ENCODE peak calls at places on chromosomes 6 and 20, in six cellular contexts. J, D, K, T, H and U are unnamed samples.

GRCh38 chr20:38114353-38114791 is 50.7 kb downstream of the TGM2 start:
- DNase-seq in K (no peak), H (no peak), J (no peak), D (no peak), T (no peak), U (no peak)

GRCh38 chr6:136250686-136251008 is 536 bp upstream of the MTFR2 start:
- DNase-seq in K (peak), J (no peak), T (no peak), D (no peak), H (no peak), U (no peak)

GRCh38 chr6:156449128-156449527 is 328.1 kb upstream of the ARID1B start:
- DNase-seq in K (peak), T (no peak), J (no peak), D (no peak), H (no peak), U (no peak)

GRCh38 chr20:58692579-58693225 is at the start of gene NPEPL1:
- DNase-seq in K (peak), J (no peak), H (no peak), D (peak), T (peak), U (peak)

GRCh38 chr6:32148722-32149576 is 2.8 kb downstream of the PRRT1 start:
- DNase-seq in D (no peak), K (peak), T (peak), H (no peak), J (no peak), U (peak)

GRCh38 chr6:107173779-107174178 is 58.5 kb upstream of the BEND3 start:
- DNase-seq in K (no peak), T (no peak), J (no peak), H (no peak), D (no peak), U (no peak)

GRCh38 chr6:132490024-132490423 is 22.9 kb downstream of the STX7 start:
- DNase-seq in T (no peak), J (no peak), K (no peak), D (no peak), H (no peak), U (peak)

GRCh38 chr6:47633141-47633540 is 65.2 kb upstream of the ADGRF4 start:
- DNase-seq in J (no peak), D (no peak), K (peak), T (no peak), H (no peak), U (no peak)

GRCh38 chr6:31915756-31916155 is 11.8 kb upstream of the C2 start:
- DNase-seq in T (no peak), J (no peak), H (no peak), D (no peak), K (no peak), U (no peak)

GRCh38 chr6:157530126-157530525 is 149.1 kb downstream of the ZDHHC14 start:
- DNase-seq in K (no peak), D (no peak), H (no peak), J (no peak), T (no peak), U (no peak)

GRCh38 chr6:159874475-159874874 is 16.3 kb upstream of the MAS1 start:
- DNase-seq in K (no peak), J (no peak), T (no peak), D (no peak), H (no peak), U (no peak)

GRCh38 chr6:31794294-31794865 is 1.2 kb downstream of the VARS1 start:
- DNase-seq in J (no peak), H (no peak), T (no peak), D (no peak), K (no peak), U (no peak)

GRCh38 chr6:35919827-35920751 is 809 bp downstream of the SRPK1 start:
- DNase-seq in D (peak), T (peak), H (no peak), J (no peak), K (peak), U (peak)

GRCh38 chr20:49696594-49696993 is 17.1 kb downstream of the B4GALT5 start:
- DNase-seq in T (no peak), H (no peak), D (no peak), K (peak), J (no peak), U (no peak)

GRCh38 chr20:55446301-55446700 is 559.0 kb downstream of the CBLN4 start:
- DNase-seq in H (no peak), D (no peak), K (peak), T (no peak), J (no peak), U (no peak)

GRCh38 chr6:159042003-159042823 is 2.6 kb downstream of the TAGAP start:
- DNase-seq in K (peak), T (peak), D (peak), J (peak), H (no peak), U (peak)

GRCh38 chr6:52921743-52922142 is 12.2 kb upstream of the GSTA3 start:
- DNase-seq in D (no peak), H (no peak), T (no peak), J (no peak), K (no peak), U (no peak)

GRCh38 chr6:107670792-107671199 is 153.3 kb downstream of the SCML4 start:
- DNase-seq in K (no peak), D (peak), H (no peak), T (no peak), J (no peak), U (peak)

GRCh38 chr6:118509009-118509617 is 39.0 kb upstream of the PLN start:
- DNase-seq in H (no peak), J (peak), K (peak), T (no peak), D (no peak), U (no peak)

GRCh38 chr6:138948780-138949179 is 39.3 kb downstream of the REPS1 start:
- DNase-seq in J (no peak), D (no peak), H (no peak), T (no peak), K (no peak), U (no peak)

GRCh38 chr6:41272591-41273175 is 13.8 kb downstream of the TREM1 start:
- DNase-seq in K (no peak), H (no peak), T (no peak), D (no peak), J (no peak), U (no peak)

GRCh38 chr20:38145094-38146075 is 19.7 kb downstream of the TGM2 start:
- DNase-seq in D (no peak), J (no peak), K (no peak), T (no peak), H (no peak), U (peak)

GRCh38 chr20:56429496-56429895 is 17.4 kb downstream of the CASS4 start:
- DNase-seq in D (no peak), H (peak), K (no peak), J (no peak), T (no peak), U (no peak)

GRCh38 chr20:35055445-35056276 is 36.9 kb downstream of the TRPC4AP start:
- DNase-seq in K (no peak), J (no peak), T (no peak), H (peak), D (no peak), U (no peak)

GRCh38 chr6:160188773-160189172 is 67.2 kb downstream of the SLC22A1 start:
- DNase-seq in D (no peak), K (peak), J (no peak), T (no peak), H (no peak), U (no peak)

GRCh38 chr20:21106171-21106694 is at the start of gene LINC00237:
- DNase-seq in H (no peak), K (no peak), T (no peak), J (no peak), D (no peak), U (no peak)

GRCh38 chr20:13546497-13547131 is 92.1 kb downstream of the TASP1 start:
- DNase-seq in K (peak), D (peak), H (peak), T (peak), J (peak), U (no peak)

GRCh38 chr20:57282691-57283361 is 16.4 kb upstream of the BMP7 start:
- DNase-seq in D (peak), J (no peak), T (no peak), H (no peak), K (no peak), U (no peak)

DNA sequence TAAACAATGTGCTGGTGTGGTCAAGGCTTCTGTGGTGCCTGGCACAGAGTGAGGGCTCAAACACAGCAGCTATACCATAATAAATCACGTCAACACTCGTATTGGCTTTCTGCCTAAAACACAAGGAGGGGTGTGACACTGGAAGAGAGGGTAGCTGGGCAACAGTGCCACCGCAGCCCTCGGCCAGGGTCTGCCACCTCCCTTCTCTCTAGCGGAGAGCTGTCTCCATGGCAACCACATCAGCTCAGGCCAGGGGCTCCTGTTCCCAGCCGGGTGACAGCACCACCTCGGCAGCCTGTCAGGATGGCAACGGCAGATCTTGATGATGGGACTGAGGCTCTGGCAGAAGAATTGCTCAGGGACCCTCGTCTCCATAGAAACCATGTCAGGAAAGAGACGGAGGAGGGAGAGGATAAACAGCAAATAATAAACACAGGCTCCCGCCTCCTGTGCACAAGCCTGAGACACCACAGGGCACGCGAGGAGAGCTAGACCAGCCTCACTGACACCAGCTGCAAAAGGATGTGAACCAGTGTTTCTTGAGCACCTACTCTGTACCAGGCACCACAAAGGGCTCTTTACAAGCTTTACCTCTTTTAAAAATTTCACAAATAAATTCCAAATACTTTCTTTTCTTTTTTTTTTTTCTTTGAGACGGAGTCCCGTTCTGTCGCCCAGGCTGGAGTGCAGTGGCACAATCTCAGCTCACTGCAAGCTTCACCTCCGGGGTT is 50.4 kb upstream of the TLDC2 start:
- DNase-seq in T (no peak), D (peak), H (no peak), K (no peak), J (no peak), U (no peak)
- TF ChIP-seq CTCF in T (no peak), D (no peak), H (no peak), K (no peak), J (no peak), U (no peak)

GRCh38 chr20:62529916-62530642 is 54.3 kb upstream of the GATA5 start:
- DNase-seq in K (no peak), D (no peak), T (no peak), H (no peak), J (no peak), U (no peak)

GRCh38 chr20:62530643-62531032 is 54.8 kb upstream of the GATA5 start:
- DNase-seq in H (no peak), D (no peak), T (no peak), J (no peak), K (no peak), U (no peak)

GRCh38 chr20:62533591-62534495 is 58.0 kb upstream of the GATA5 start:
- DNase-seq in D (no peak), K (no peak), H (no peak), J (no peak), T (no peak), U (no peak)

GRCh38 chr20:62528983-62529891 is 53.4 kb upstream of the GATA5 start:
- DNase-seq in J (no peak), T (no peak), D (no peak), K (no peak), H (no peak), U (no peak)

DNA sequence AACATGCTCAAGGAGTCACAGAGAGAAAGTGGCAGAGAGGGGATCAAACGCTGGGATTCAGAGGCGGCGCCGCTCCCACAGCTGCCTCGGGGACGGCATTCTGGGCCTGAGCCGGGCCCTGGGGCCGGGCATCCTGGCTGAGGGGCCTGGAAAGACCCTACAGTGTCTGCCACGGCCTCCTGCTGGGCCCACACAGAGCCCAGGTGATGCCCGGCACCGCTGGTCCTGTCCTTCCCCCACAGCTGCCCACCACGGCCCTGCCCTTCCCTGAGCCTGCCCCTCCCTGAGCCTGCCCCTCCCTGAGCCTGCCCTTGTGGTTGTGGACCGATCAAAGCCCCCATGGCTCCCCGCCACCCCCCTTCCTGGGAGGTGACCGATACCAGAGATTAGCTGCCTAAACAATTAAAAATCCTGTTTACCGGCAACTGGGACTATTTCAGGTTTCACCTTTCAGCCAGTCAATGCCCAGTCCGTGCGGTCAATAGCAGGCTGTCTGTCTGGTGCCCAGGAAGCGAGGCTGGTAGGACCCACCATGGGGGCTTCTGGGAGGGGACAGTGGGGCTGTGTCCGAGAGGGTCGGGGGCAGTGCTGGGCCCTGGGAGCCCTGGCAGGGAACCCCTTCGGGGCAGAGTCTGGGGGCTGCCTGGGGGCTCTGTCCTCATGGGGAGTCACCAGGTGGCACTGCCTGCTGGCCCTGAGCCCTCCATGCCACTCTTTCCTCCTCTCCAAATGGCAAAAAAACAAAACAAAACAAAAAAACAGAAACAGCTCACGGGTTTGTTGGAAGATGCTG is 55.4 kb upstream of the GATA5 start:
- DNase-seq in H (no peak), K (no peak), J (no peak), T (no peak), D (no peak), U (no peak)
- TF ChIP-seq CTCF in H (no peak), K (no peak), J (no peak), T (no peak), D (no peak), U (no peak)

DNA sequence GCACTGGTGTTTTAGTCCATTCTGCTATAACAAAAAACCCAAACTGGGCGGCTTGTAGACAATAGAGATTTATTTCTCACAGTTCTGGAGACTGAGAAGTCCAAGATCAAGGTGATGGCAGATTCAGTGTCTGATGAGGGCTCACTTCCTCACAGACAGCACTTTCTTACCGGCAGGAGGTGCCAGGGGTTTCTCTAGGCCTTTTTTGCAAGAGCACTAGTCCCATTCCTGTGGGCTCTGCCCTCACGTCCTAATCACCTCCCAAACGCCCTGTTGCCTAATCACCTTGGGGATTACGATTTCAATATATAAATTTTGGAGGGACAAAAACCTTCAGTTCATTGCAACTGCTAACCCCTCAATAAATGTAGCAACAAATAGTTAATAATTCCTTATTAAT is 140.0 kb upstream of the SGK1 start:
- DNase-seq in H (no peak), J (no peak), T (no peak), K (no peak), D (no peak), U (no peak)
- TF ChIP-seq CTCF in H (no peak), J (no peak), T (no peak), K (no peak), D (no peak), U (no peak)

GRCh38 chr6:134956032-134956431 is 6.1 kb upstream of the ALDH8A1 start:
- DNase-seq in J (no peak), D (no peak), H (no peak), K (no peak), T (no peak), U (no peak)
- TF ChIP-seq CTCF in J (no peak), D (no peak), H (no peak), K (no peak), T (no peak), U (no peak)

GRCh38 chr6:113120577-113121285 is 736.4 kb upstream of the MARCKS start:
- DNase-seq in H (peak), T (no peak), D (no peak), J (no peak), K (peak), U (no peak)

GRCh38 chr6:113120214-113120576 is 737.0 kb upstream of the MARCKS start:
- DNase-seq in J (no peak), T (no peak), H (peak), D (no peak), K (peak), U (no peak)

GRCh38 chr6:113128020-113128419 is 729.1 kb upstream of the MARCKS start:
- DNase-seq in H (no peak), D (no peak), T (no peak), J (no peak), K (no peak), U (no peak)

GRCh38 chr6:113122060-113122459 is 735.1 kb upstream of the MARCKS start:
- DNase-seq in T (no peak), J (peak), H (peak), K (peak), D (no peak), U (no peak)
- TF ChIP-seq CTCF in T (no peak), J (peak), H (peak), K (no peak), D (peak), U (no peak)

DNA sequence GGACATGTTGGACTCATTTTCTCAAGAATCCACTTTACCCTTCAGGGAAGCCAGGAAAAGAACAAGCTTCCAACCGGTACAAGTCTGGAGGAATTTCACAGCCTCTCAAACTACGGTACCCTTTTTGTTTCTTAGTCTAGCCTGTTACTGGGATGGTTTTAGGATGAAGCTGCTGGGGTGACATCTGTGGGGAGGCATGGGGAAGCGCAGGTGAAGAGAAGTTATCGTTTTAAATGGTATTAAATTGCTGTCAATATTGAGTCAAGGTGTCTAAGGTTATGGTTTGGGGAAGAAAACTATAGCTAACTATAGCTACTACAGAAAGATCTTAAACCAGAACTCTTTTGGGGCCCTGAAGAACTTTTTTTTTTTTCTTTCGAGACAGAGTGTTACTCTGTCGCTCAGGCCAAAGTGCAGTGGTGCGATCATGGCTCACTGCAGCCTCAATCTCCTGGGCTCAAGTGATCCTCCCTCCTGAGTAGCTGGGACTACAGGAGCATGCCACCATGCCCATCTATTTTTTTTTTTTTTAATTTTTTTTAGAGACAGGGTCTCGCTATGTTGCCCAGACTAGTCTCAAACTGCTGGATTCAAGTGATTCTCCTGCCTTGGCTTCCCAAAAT is 128.7 kb downstream of the RIN2 start:
- DNase-seq in H (no peak), D (no peak), K (peak), T (no peak), J (no peak), U (no peak)
- TF ChIP-seq CTCF in H (peak), D (no peak), K (no peak), T (no peak), J (peak), U (no peak)